ENCODE peak calls at places on chromosomes 2 and 18, in ten cellular contexts. One of them, this sample, is unnamed. For H3K36me3, the result is how much of the 10 kb centered on the place peaks cover.

GRCh38 chr2:191677091-191677645 is 768 bp upstream of the NABP1 start:
- DNase-seq in SK-N-SH: peak
- DNase-seq in tibial artery: no peak
- DNase-seq in lower lobe of right lung: peak
- DNase-seq in brain microvascular endothelial cell: peak
- DNase-seq in spleen: no peak
- DNase-seq in psoas muscle: no peak
- DNase-seq in ovary: no peak
- DNase-seq in CD8-positive, alpha-beta T cell: no peak
- DNase-seq in body of pancreas: peak
- DNase-seq in this sample: no peak

GRCh38 chr2:127170452-127171197 is 49.5 kb downstream of the CYP27C1 start:
- DNase-seq in psoas muscle: no peak
- DNase-seq in tibial artery: no peak
- DNase-seq in lower lobe of right lung: no peak
- DNase-seq in brain microvascular endothelial cell: no peak
- DNase-seq in spleen: peak
- DNase-seq in body of pancreas: no peak
- DNase-seq in SK-N-SH: no peak
- DNase-seq in CD8-positive, alpha-beta T cell: no peak
- DNase-seq in ovary: no peak
- DNase-seq in this sample: no peak

GRCh38 chr2:145027073-145027459 is 507.1 kb upstream of the ZEB2 start:
- DNase-seq in SK-N-SH: no peak
- DNase-seq in lower lobe of right lung: no peak
- DNase-seq in ovary: no peak
- DNase-seq in tibial artery: no peak
- DNase-seq in brain microvascular endothelial cell: peak
- DNase-seq in CD8-positive, alpha-beta T cell: no peak
- DNase-seq in body of pancreas: no peak
- DNase-seq in spleen: no peak
- DNase-seq in psoas muscle: no peak
- DNase-seq in this sample: no peak

GRCh38 chr2:76478636-76479035 is 767.9 kb upstream of the GCFC2 start:
- DNase-seq in brain microvascular endothelial cell: no peak
- DNase-seq in ovary: no peak
- DNase-seq in SK-N-SH: no peak
- DNase-seq in psoas muscle: no peak
- DNase-seq in CD8-positive, alpha-beta T cell: no peak
- DNase-seq in tibial artery: no peak
- DNase-seq in body of pancreas: no peak
- DNase-seq in lower lobe of right lung: no peak
- DNase-seq in spleen: no peak
- DNase-seq in this sample: no peak

GRCh38 chr18:58176915-58177717 is 133.1 kb downstream of the NEDD4L start:
- DNase-seq in spleen: no peak
- DNase-seq in SK-N-SH: no peak
- DNase-seq in CD8-positive, alpha-beta T cell: no peak
- DNase-seq in lower lobe of right lung: no peak
- DNase-seq in body of pancreas: no peak
- DNase-seq in ovary: no peak
- DNase-seq in psoas muscle: no peak
- DNase-seq in brain microvascular endothelial cell: peak
- DNase-seq in tibial artery: no peak
- DNase-seq in this sample: no peak

GRCh38 chr18:37729715-37730114 is 164.1 kb upstream of the CELF4 start:
- DNase-seq in tibial artery: no peak
- DNase-seq in CD8-positive, alpha-beta T cell: no peak
- DNase-seq in lower lobe of right lung: no peak
- DNase-seq in SK-N-SH: no peak
- DNase-seq in spleen: no peak
- DNase-seq in psoas muscle: no peak
- DNase-seq in body of pancreas: no peak
- DNase-seq in brain microvascular endothelial cell: no peak
- DNase-seq in ovary: no peak
- DNase-seq in this sample: no peak

GRCh38 chr2:241217320-241218031 is 29.0 kb downstream of the ANO7 start:
- DNase-seq in tibial artery: peak
- DNase-seq in psoas muscle: peak
- DNase-seq in spleen: peak
- DNase-seq in brain microvascular endothelial cell: peak
- DNase-seq in ovary: peak
- DNase-seq in lower lobe of right lung: peak
- DNase-seq in SK-N-SH: peak
- DNase-seq in body of pancreas: peak
- DNase-seq in CD8-positive, alpha-beta T cell: peak
- DNase-seq in this sample: peak

GRCh38 chr2:190088917-190089316 is 26.4 kb upstream of the MSTN start:
- DNase-seq in CD8-positive, alpha-beta T cell: no peak
- DNase-seq in spleen: no peak
- DNase-seq in tibial artery: no peak
- DNase-seq in body of pancreas: peak
- DNase-seq in lower lobe of right lung: no peak
- DNase-seq in ovary: peak
- DNase-seq in brain microvascular endothelial cell: peak
- DNase-seq in SK-N-SH: peak
- DNase-seq in psoas muscle: peak
- DNase-seq in this sample: no peak

GRCh38 chr18:3400567-3401296 is 49.2 kb upstream of the TGIF1 start:
- DNase-seq in body of pancreas: no peak
- DNase-seq in SK-N-SH: no peak
- DNase-seq in brain microvascular endothelial cell: no peak
- DNase-seq in CD8-positive, alpha-beta T cell: no peak
- DNase-seq in lower lobe of right lung: no peak
- DNase-seq in psoas muscle: no peak
- DNase-seq in tibial artery: no peak
- DNase-seq in spleen: no peak
- DNase-seq in ovary: no peak
- DNase-seq in this sample: no peak

GRCh38 chr2:159891917-159892691 is 94.1 kb upstream of the CD302 start:
- DNase-seq in body of pancreas: no peak
- DNase-seq in CD8-positive, alpha-beta T cell: no peak
- DNase-seq in lower lobe of right lung: no peak
- DNase-seq in spleen: no peak
- DNase-seq in SK-N-SH: no peak
- DNase-seq in tibial artery: no peak
- DNase-seq in ovary: no peak
- DNase-seq in brain microvascular endothelial cell: peak
- DNase-seq in psoas muscle: no peak
- DNase-seq in this sample: no peak

GRCh38 chr2:122977580-122977979 is 1047.5 kb upstream of the CNTNAP5 start:
- DNase-seq in SK-N-SH: no peak
- DNase-seq in CD8-positive, alpha-beta T cell: no peak
- DNase-seq in body of pancreas: no peak
- DNase-seq in brain microvascular endothelial cell: no peak
- DNase-seq in tibial artery: no peak
- DNase-seq in lower lobe of right lung: no peak
- DNase-seq in ovary: no peak
- DNase-seq in psoas muscle: no peak
- DNase-seq in spleen: no peak
- DNase-seq in this sample: no peak

GRCh38 chr2:75311993-75312392 is 112.7 kb upstream of the TACR1 start:
- DNase-seq in CD8-positive, alpha-beta T cell: no peak
- DNase-seq in psoas muscle: no peak
- DNase-seq in spleen: peak
- DNase-seq in body of pancreas: no peak
- DNase-seq in brain microvascular endothelial cell: no peak
- DNase-seq in tibial artery: no peak
- DNase-seq in ovary: no peak
- DNase-seq in SK-N-SH: peak
- DNase-seq in lower lobe of right lung: no peak
- DNase-seq in this sample: no peak

GRCh38 chr2:73117441-73117840 is 4.7 kb upstream of the RAB11FIP5 start:
- DNase-seq in spleen: no peak
- DNase-seq in brain microvascular endothelial cell: no peak
- DNase-seq in SK-N-SH: no peak
- DNase-seq in tibial artery: peak
- DNase-seq in CD8-positive, alpha-beta T cell: no peak
- DNase-seq in body of pancreas: no peak
- DNase-seq in psoas muscle: no peak
- DNase-seq in lower lobe of right lung: no peak
- DNase-seq in ovary: no peak
- DNase-seq in this sample: no peak

GRCh38 chr2:179571141-179571713 is 290.2 kb downstream of the ZNF385B start:
- DNase-seq in CD8-positive, alpha-beta T cell: no peak
- DNase-seq in body of pancreas: no peak
- DNase-seq in psoas muscle: no peak
- DNase-seq in ovary: no peak
- DNase-seq in lower lobe of right lung: no peak
- DNase-seq in SK-N-SH: no peak
- DNase-seq in brain microvascular endothelial cell: no peak
- DNase-seq in spleen: no peak
- DNase-seq in tibial artery: no peak
- DNase-seq in this sample: no peak

GRCh38 chr2:241307055-241307454 is 8.4 kb downstream of the HDLBP start:
- DNase-seq in lower lobe of right lung: no peak
- DNase-seq in CD8-positive, alpha-beta T cell: no peak
- DNase-seq in psoas muscle: no peak
- DNase-seq in SK-N-SH: no peak
- DNase-seq in ovary: no peak
- DNase-seq in spleen: no peak
- DNase-seq in tibial artery: no peak
- DNase-seq in body of pancreas: no peak
- DNase-seq in brain microvascular endothelial cell: no peak
- DNase-seq in this sample: no peak

GRCh38 chr2:27442981-27443323 is 771 bp downstream of the KRTCAP3 start:
- DNase-seq in brain microvascular endothelial cell: no peak
- DNase-seq in psoas muscle: peak
- DNase-seq in body of pancreas: peak
- DNase-seq in ovary: no peak
- DNase-seq in spleen: no peak
- DNase-seq in CD8-positive, alpha-beta T cell: no peak
- DNase-seq in lower lobe of right lung: no peak
- DNase-seq in tibial artery: no peak
- DNase-seq in SK-N-SH: no peak
- DNase-seq in this sample: no peak

GRCh38 chr2:26432363-26432762 is 30.6 kb downstream of the DRC1 start:
- DNase-seq in ovary: no peak
- DNase-seq in tibial artery: no peak
- DNase-seq in spleen: no peak
- DNase-seq in SK-N-SH: peak
- DNase-seq in body of pancreas: no peak
- DNase-seq in CD8-positive, alpha-beta T cell: no peak
- DNase-seq in lower lobe of right lung: no peak
- DNase-seq in brain microvascular endothelial cell: no peak
- DNase-seq in psoas muscle: no peak
- DNase-seq in this sample: no peak

GRCh38 chr18:59660976-59661743 is 36.1 kb downstream of the CCBE1 start:
- DNase-seq in ovary: no peak
- DNase-seq in tibial artery: no peak
- DNase-seq in spleen: no peak
- DNase-seq in body of pancreas: no peak
- DNase-seq in SK-N-SH: no peak
- DNase-seq in brain microvascular endothelial cell: no peak
- DNase-seq in CD8-positive, alpha-beta T cell: no peak
- DNase-seq in lower lobe of right lung: no peak
- DNase-seq in psoas muscle: no peak
- DNase-seq in this sample: no peak

GRCh38 chr2:120204022-120204405 is 19.2 kb downstream of the TMEM185B start:
- DNase-seq in spleen: no peak
- DNase-seq in brain microvascular endothelial cell: no peak
- DNase-seq in tibial artery: no peak
- DNase-seq in body of pancreas: no peak
- DNase-seq in lower lobe of right lung: no peak
- DNase-seq in CD8-positive, alpha-beta T cell: no peak
- DNase-seq in psoas muscle: no peak
- DNase-seq in ovary: no peak
- DNase-seq in SK-N-SH: no peak
- DNase-seq in this sample: no peak

GRCh38 chr2:152481881-152482280 is 146.9 kb downstream of the FMNL2 start:
- DNase-seq in SK-N-SH: no peak
- DNase-seq in tibial artery: no peak
- DNase-seq in spleen: no peak
- DNase-seq in psoas muscle: no peak
- DNase-seq in brain microvascular endothelial cell: no peak
- DNase-seq in CD8-positive, alpha-beta T cell: no peak
- DNase-seq in ovary: no peak
- DNase-seq in body of pancreas: peak
- DNase-seq in lower lobe of right lung: no peak
- DNase-seq in this sample: no peak
- TF ChIP-seq CTCF in SK-N-SH: no peak
- TF ChIP-seq CTCF in tibial artery: no peak
- TF ChIP-seq CTCF in spleen: no peak
- TF ChIP-seq CTCF in psoas muscle: no peak
- TF ChIP-seq CTCF in brain microvascular endothelial cell: no peak
- TF ChIP-seq CTCF in CD8-positive, alpha-beta T cell: no peak
- TF ChIP-seq CTCF in ovary: no peak
- TF ChIP-seq CTCF in body of pancreas: no peak
- TF ChIP-seq CTCF in lower lobe of right lung: no peak
- TF ChIP-seq CTCF in this sample: no peak

DNA sequence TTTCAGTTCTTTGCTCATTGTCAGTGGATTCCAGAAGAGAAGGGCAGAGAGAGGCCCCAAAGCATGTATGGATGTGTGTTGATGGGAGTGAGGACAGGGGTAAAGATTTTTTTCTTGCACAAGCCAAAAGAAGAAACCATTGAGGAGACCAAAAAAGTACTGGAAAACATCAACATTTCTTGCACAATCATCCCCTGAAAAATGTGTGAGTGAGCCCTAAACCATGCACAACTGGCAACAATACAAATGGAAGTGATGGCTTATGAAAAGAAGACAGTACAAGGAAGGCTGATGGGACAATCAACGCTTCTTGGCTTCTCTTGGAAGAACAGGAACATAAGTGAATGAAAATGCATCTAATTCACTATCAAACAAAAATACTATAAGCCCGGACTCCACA is 5.6 kb upstream of the SMAD7 start:
- DNase-seq in brain microvascular endothelial cell: peak
- DNase-seq in SK-N-SH: no peak
- DNase-seq in ovary: no peak
- DNase-seq in psoas muscle: no peak
- DNase-seq in CD8-positive, alpha-beta T cell: no peak
- DNase-seq in lower lobe of right lung: no peak
- DNase-seq in body of pancreas: no peak
- DNase-seq in spleen: no peak
- DNase-seq in tibial artery: no peak
- DNase-seq in this sample: no peak
- H3K4me3 ChIP-seq in brain microvascular endothelial cell: no peak
- H3K4me3 ChIP-seq in SK-N-SH: no peak
- H3K4me3 ChIP-seq in ovary: no peak
- H3K4me3 ChIP-seq in psoas muscle: no peak
- H3K4me3 ChIP-seq in CD8-positive, alpha-beta T cell: no peak
- H3K4me3 ChIP-seq in lower lobe of right lung: no peak
- H3K4me3 ChIP-seq in body of pancreas: no peak
- H3K4me3 ChIP-seq in spleen: no peak
- H3K4me3 ChIP-seq in tibial artery: no peak
- H3K4me3 ChIP-seq in this sample: no peak

GRCh38 chr2:237351796-237352195 is 62.2 kb downstream of the COL6A3 start:
- DNase-seq in tibial artery: no peak
- DNase-seq in brain microvascular endothelial cell: no peak
- DNase-seq in ovary: no peak
- DNase-seq in psoas muscle: no peak
- DNase-seq in spleen: no peak
- DNase-seq in lower lobe of right lung: no peak
- DNase-seq in SK-N-SH: no peak
- DNase-seq in body of pancreas: no peak
- DNase-seq in CD8-positive, alpha-beta T cell: no peak
- DNase-seq in this sample: no peak
- H3K36me3 ChIP-seq in tibial artery: under half
- H3K36me3 ChIP-seq in brain microvascular endothelial cell: half or more
- H3K36me3 ChIP-seq in ovary: under half
- H3K36me3 ChIP-seq in psoas muscle: under half
- H3K36me3 ChIP-seq in spleen: under half
- H3K36me3 ChIP-seq in lower lobe of right lung: under half
- H3K36me3 ChIP-seq in SK-N-SH: under half
- H3K36me3 ChIP-seq in body of pancreas: under half
- H3K36me3 ChIP-seq in CD8-positive, alpha-beta T cell: under half
- H3K36me3 ChIP-seq in this sample: under half

GRCh38 chr2:165563468-165564225 is 94.1 kb downstream of the CSRNP3 start:
- DNase-seq in brain microvascular endothelial cell: no peak
- DNase-seq in tibial artery: no peak
- DNase-seq in SK-N-SH: no peak
- DNase-seq in body of pancreas: no peak
- DNase-seq in psoas muscle: no peak
- DNase-seq in ovary: no peak
- DNase-seq in spleen: no peak
- DNase-seq in lower lobe of right lung: no peak
- DNase-seq in CD8-positive, alpha-beta T cell: no peak
- DNase-seq in this sample: no peak
- TF ChIP-seq CTCF in brain microvascular endothelial cell: peak
- TF ChIP-seq CTCF in tibial artery: no peak
- TF ChIP-seq CTCF in SK-N-SH: peak
- TF ChIP-seq CTCF in body of pancreas: no peak
- TF ChIP-seq CTCF in psoas muscle: no peak
- TF ChIP-seq CTCF in ovary: no peak
- TF ChIP-seq CTCF in spleen: no peak
- TF ChIP-seq CTCF in lower lobe of right lung: no peak
- TF ChIP-seq CTCF in CD8-positive, alpha-beta T cell: no peak
- TF ChIP-seq CTCF in this sample: no peak

This sample was measured in upper lobe of right lung.